ENCODE peak calls at places on chromosomes 13 and 19, in five cellular contexts. B is psoas muscle, T is mesothelial cell of epicardium, M is colonic mucosa, R is B cell. G is an unnamed sample.

GRCh38 chr13:106610511-106610910 is 42.6 kb upstream of the ARGLU1 start:
- DNase-seq in R (no peak), B (no peak), T (no peak), M (no peak), G (no peak)

GRCh38 chr19:36719687-36720556 is 32.5 kb downstream of the ZNF567 start:
- DNase-seq in B (no peak), M (no peak), R (peak), T (no peak), G (no peak)

GRCh38 chr19:18723871-18724377 is 40.4 kb downstream of the CRTC1 start:
- DNase-seq in T (no peak), R (no peak), B (no peak), M (no peak), G (no peak)

GRCh38 chr13:106523566-106523965 is 11.9 kb downstream of the EFNB2 start:
- DNase-seq in M (no peak), B (no peak), R (no peak), T (no peak), G (no peak)

GRCh38 chr19:33661336-33661735 is 39.6 kb downstream of the CHST8 start:
- DNase-seq in T (peak), R (no peak), B (no peak), M (no peak), G (no peak)

GRCh38 chr19:35013047-35013819 is 13.1 kb downstream of the GRAMD1A start:
- DNase-seq in T (peak), R (peak), B (peak), M (peak), G (peak)

GRCh38 chr19:32619051-32619685 is 38.2 kb downstream of the PDCD5 start:
- DNase-seq in R (no peak), B (no peak), T (no peak), M (no peak), G (no peak)

GRCh38 chr13:80590551-80590950 is 249.6 kb upstream of the SPRY2 start:
- DNase-seq in M (no peak), R (no peak), T (no peak), B (no peak), G (no peak)

GRCh38 chr13:53010374-53011105 is 18.1 kb upstream of the OLFM4 start:
- DNase-seq in T (no peak), R (no peak), B (no peak), M (peak), G (no peak)

GRCh38 chr13:41061914-41062837 is 867 bp downstream of the WBP4 start:
- DNase-seq in M (no peak), B (no peak), R (no peak), T (no peak), G (peak)

GRCh38 chr19:49331616-49332055 is 3.6 kb upstream of the CD37 start:
- DNase-seq in T (no peak), M (peak), R (peak), B (no peak), G (peak)

GRCh38 chr19:47631681-47632446 is 22.9 kb downstream of the BICRA start:
- DNase-seq in M (no peak), B (peak), R (no peak), T (no peak), G (no peak)

GRCh38 chr13:29362849-29363604 is 232.5 kb downstream of the SLC7A1 start:
- DNase-seq in B (no peak), M (peak), R (peak), T (peak), G (peak)

GRCh38 chr13:96091164-96091931 is 1.4 kb downstream of the HS6ST3 start:
- DNase-seq in M (no peak), R (no peak), B (peak), T (peak), G (peak)

GRCh38 chr19:35860818-35861639 is 4.3 kb downstream of the KIRREL2 start:
- DNase-seq in R (no peak), M (no peak), T (no peak), B (no peak), G (no peak)

GRCh38 chr13:22487932-22488331 is 692.8 kb upstream of the SGCG start:
- DNase-seq in B (no peak), M (no peak), T (no peak), R (no peak), G (no peak)

GRCh38 chr19:47110521-47111080 is 3.0 kb downstream of the ZC3H4 start:
- DNase-seq in M (peak), T (no peak), R (peak), B (no peak), G (no peak)

GRCh38 chr19:39156230-39156890 is 30.8 kb downstream of the PAK4 start:
- DNase-seq in B (no peak), T (no peak), R (no peak), M (peak), G (no peak)

GRCh38 chr13:45989607-45990006 is 62.9 kb downstream of the ZC3H13 start:
- DNase-seq in T (no peak), R (no peak), B (no peak), M (no peak), G (no peak)

GRCh38 chr19:46428278-46429141 is at the start of gene PNMA8C:
- DNase-seq in R (peak), T (no peak), M (no peak), B (peak), G (peak)

GRCh38 chr13:100262404-100262803 is 173.5 kb downstream of the PCCA start:
- DNase-seq in T (no peak), B (no peak), R (no peak), M (no peak), G (no peak)

GRCh38 chr19:58474291-58474996 is 1.7 kb upstream of the ZNF446 start:
- DNase-seq in T (no peak), M (no peak), B (no peak), R (no peak), G (no peak)

GRCh38 chr19:58468216-58468839 is 1.4 kb downstream of the ZNF324 start:
- DNase-seq in R (no peak), M (no peak), B (no peak), T (no peak), G (peak)

GRCh38 chr19:58469241-58470013 is 2.5 kb downstream of the ZNF324 start:
- DNase-seq in T (no peak), R (no peak), B (no peak), M (no peak), G (no peak)

GRCh38 chr19:58473775-58474174 is 2.4 kb upstream of the ZNF446 start:
- DNase-seq in T (no peak), M (no peak), R (no peak), B (no peak), G (no peak)

DNA sequence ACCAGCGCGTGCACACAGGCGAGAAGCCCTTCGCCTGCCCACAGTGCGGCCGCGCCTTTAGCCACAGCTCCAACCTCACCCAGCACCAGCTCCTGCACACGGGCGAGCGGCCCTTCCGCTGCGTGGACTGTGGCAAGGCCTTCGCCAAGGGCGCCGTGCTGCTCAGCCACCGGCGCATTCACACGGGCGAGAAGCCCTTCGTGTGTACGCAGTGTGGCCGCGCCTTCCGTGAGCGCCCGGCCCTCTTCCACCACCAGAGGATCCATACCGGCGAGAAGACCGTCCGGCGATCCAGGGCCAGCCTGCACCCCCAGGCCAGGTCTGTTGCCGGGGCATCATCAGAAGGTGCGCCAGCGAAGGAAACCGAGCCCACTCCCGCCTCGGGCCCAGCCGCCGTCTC is 4.4 kb upstream of the ZNF446 start:
- DNase-seq in M (no peak), B (no peak), T (no peak), R (no peak), G (no peak)
- TF ChIP-seq CTCF in M (no peak), B (no peak), T (no peak), R (no peak), G (no peak)

DNA sequence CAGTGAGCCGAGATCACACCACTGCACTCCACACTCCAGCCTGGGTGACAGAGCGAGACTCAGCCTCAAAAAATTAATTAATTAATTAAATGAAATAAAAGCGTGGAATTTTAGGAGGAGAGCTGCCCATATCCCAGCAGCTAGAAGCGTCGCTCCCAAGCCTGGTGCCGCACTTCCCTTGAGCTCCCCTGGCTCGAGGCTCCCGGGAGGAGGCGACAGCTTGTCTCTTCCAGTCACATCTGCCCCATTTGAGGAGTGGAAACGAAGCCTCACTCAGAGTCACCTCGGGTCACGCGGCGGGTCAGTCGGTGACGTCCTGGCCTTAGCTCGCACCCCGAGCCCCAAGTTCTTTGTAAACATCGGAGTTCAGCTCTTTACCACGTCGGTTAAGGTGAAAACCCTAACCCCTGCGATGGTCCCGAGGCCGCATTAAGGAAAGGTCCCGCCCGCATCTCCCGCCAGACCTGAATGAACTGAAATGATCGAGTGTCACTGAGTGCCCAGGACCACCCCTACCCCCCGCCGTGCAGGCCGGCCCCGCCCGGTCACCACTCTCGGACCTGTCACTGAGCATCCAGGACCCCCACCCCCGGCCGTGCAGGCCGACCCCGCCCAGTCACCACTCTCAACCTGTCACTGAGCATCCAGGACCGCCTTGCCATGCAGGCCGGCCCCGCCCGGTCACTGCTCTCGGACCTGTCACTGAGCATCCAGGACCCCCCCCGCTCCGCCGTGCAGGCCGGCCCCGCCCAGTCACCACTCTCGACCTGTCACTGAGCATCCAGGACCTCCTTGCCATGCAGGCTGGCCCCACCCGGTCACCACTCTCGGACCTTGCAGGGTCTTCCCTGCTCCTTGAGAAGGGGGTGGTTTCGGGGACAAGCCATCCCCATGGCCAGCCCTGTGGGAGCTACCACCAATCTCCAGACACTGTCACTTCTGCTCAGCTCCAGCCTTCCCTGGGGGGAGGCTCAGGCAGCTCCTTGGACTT is 176.9 kb downstream of the KDM4B start:
- DNase-seq in M (no peak), T (no peak), B (peak), R (peak), G (no peak)
- TF ChIP-seq CTCF in M (no peak), T (no peak), B (no peak), R (no peak), G (no peak)

DNA sequence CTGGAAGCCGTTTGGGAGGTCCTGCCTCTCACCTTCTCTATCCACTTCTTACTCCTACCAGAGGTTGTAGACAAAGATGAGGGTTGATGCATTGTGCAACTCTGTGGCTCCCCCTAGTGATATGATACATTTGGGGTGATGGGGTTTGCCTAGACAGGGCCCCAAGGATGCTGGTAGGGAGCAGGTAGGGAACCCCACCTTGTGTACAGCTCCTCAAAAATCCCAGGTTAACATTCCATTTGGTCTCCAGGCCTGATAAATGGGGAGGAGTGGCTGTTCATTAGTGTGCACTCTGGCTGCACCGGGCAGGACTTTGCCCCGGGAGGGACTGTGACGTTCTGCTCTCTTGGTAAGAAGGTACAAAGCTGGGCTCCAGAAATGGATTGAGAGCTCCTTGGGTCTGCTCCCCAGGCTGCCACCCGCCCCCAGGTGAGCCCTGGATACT is 19.2 kb downstream of the SIGLEC8 start:
- DNase-seq in B (no peak), R (peak), M (no peak), T (no peak), G (peak)
- TF ChIP-seq CTCF in B (peak), R (peak), M (no peak), T (no peak), G (peak)

GRCh38 chr19:19738564-19738963 is 5.7 kb upstream of the ZNF14 start:
- DNase-seq in T (no peak), B (no peak), M (no peak), R (no peak), G (no peak)

GRCh38 chr19:19737559-19738332 is 4.8 kb upstream of the ZNF14 start:
- DNase-seq in R (no peak), T (no peak), B (no peak), M (no peak), G (no peak)

GRCh38 chr19:19732579-19733501 is at the start of gene ZNF14:
- DNase-seq in B (peak), M (peak), T (peak), R (peak), G (peak)
- TF ChIP-seq CTCF in B (no peak), M (no peak), T (no peak), R (no peak), G (no peak)

DNA sequence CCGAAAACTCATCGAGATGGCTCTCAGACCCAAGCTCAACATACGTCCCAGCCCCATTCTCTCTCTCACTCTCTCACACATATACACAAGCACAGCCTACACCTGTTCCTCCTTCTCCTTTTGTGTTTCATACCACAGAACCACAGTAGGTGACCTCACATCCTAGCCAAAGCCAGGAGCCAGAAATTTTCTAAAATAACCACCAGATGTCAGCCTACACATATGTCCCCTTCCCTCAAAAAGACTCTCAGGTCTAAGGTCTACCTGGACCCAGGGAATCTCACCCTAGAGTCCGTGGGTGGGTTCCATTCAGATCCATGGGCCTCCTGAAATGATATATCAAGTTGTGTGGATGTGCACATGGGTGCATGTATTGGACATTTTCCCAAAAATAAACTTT is 104.2 kb upstream of the IPO5 start:
- DNase-seq in R (no peak), M (no peak), T (no peak), B (no peak), G (no peak)
- TF ChIP-seq CTCF in R (no peak), M (no peak), T (no peak), B (no peak), G (no peak)